ENCODE peak calls at places on chromosome 17, in five cellular contexts. One of them, this sample, is unnamed.

GRCh38 chr17:76422406-76422805 is 30.5 kb downstream of the UBE2O start:
- DNase-seq in B cell: no peak
- DNase-seq in right lobe of liver: no peak
- DNase-seq in PC-3: no peak
- DNase-seq in HFF-Myc: no peak
- DNase-seq in this sample: no peak

GRCh38 chr17:60680754-60681153 is 3.1 kb downstream of the BCAS3 start:
- DNase-seq in B cell: no peak
- DNase-seq in right lobe of liver: no peak
- DNase-seq in PC-3: no peak
- DNase-seq in HFF-Myc: no peak
- DNase-seq in this sample: no peak

GRCh38 chr17:29645516-29646051 is 22.9 kb upstream of the CORO6 start:
- DNase-seq in B cell: no peak
- DNase-seq in right lobe of liver: no peak
- DNase-seq in PC-3: no peak
- DNase-seq in HFF-Myc: no peak
- DNase-seq in this sample: no peak

GRCh38 chr17:78362671-78363070 is 2.8 kb upstream of the SOCS3 start:
- DNase-seq in B cell: no peak
- DNase-seq in right lobe of liver: no peak
- DNase-seq in PC-3: no peak
- DNase-seq in HFF-Myc: no peak
- DNase-seq in this sample: no peak

GRCh38 chr17:48004973-48005372 is 32.6 kb downstream of the COPZ2 start:
- DNase-seq in B cell: no peak
- DNase-seq in right lobe of liver: no peak
- DNase-seq in PC-3: no peak
- DNase-seq in HFF-Myc: no peak
- DNase-seq in this sample: no peak

GRCh38 chr17:5665164-5665563 is 80.9 kb upstream of the NLRP1 start:
- DNase-seq in B cell: no peak
- DNase-seq in right lobe of liver: no peak
- DNase-seq in PC-3: no peak
- DNase-seq in HFF-Myc: no peak
- DNase-seq in this sample: no peak

GRCh38 chr17:77128895-77129567 is 11.7 kb upstream of the SEC14L1 start:
- DNase-seq in B cell: no peak
- DNase-seq in right lobe of liver: no peak
- DNase-seq in PC-3: no peak
- DNase-seq in HFF-Myc: no peak
- DNase-seq in this sample: no peak

GRCh38 chr17:44213403-44214229 is 5.9 kb downstream of the UBTF start:
- DNase-seq in B cell: peak; percentile 7
- DNase-seq in right lobe of liver: no peak
- DNase-seq in PC-3: no peak
- DNase-seq in HFF-Myc: no peak
- DNase-seq in this sample: no peak

GRCh38 chr17:35046740-35047283 is 16.7 kb downstream of the RFFL start:
- DNase-seq in B cell: peak; percentile 27
- DNase-seq in right lobe of liver: no peak
- DNase-seq in PC-3: no peak
- DNase-seq in HFF-Myc: no peak
- DNase-seq in this sample: peak; percentile 81

GRCh38 chr17:69065113-69065512 is 4.4 kb upstream of the ABCA9 start:
- DNase-seq in B cell: no peak
- DNase-seq in right lobe of liver: no peak
- DNase-seq in PC-3: no peak
- DNase-seq in HFF-Myc: no peak
- DNase-seq in this sample: no peak

GRCh38 chr17:29061036-29061435 is 18.1 kb downstream of the PIPOX start:
- DNase-seq in B cell: no peak
- DNase-seq in right lobe of liver: no peak
- DNase-seq in PC-3: no peak
- DNase-seq in HFF-Myc: no peak
- DNase-seq in this sample: no peak

GRCh38 chr17:21239680-21240374 is 13.4 kb downstream of the NATD1 start:
- DNase-seq in B cell: no peak
- DNase-seq in right lobe of liver: no peak
- DNase-seq in PC-3: peak; percentile 58
- DNase-seq in HFF-Myc: no peak
- DNase-seq in this sample: peak; percentile 73

DNA sequence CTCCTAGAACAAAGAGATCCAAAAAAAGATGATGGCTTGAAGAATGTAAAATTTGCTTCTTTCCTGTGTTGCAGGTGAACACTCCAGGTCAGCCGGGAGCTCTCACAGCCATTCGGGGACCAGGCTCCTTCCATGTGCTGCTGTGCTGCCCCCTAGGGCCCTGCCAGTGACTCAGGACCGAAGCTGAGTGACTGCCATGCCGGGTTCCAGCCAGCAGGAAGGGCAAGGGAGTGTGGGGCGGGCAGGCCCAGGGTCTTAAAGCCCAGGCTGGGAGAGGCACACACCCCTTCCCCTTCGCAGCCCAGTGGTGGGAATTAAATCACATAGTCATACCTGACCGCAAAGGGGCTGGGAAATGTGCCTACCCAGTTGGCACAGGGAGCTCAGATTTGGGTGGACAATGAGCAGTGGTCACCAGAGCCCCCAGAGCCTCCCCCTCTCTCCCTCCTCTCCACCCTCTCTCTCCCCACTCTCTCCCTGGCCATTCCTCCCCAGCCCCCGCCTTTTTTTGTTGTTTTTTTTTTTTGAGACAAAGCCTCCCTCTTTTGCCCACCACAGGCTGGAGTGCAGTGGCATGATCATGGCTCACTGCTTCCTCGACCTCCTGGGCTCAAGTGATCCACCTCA is 11.5 kb downstream of the EPOP start:
- DNase-seq in B cell: peak; percentile 34
- DNase-seq in right lobe of liver: peak; percentile 79
- DNase-seq in PC-3: peak; percentile 73
- DNase-seq in HFF-Myc: peak; percentile 30
- DNase-seq in this sample: peak; percentile 83
- TF ChIP-seq CTCF in B cell: peak; percentile 35
- TF ChIP-seq CTCF in right lobe of liver: peak; percentile 87
- TF ChIP-seq CTCF in PC-3: peak; percentile 81
- TF ChIP-seq CTCF in HFF-Myc: peak; percentile 88
- TF ChIP-seq CTCF in this sample: peak; percentile 86

GRCh38 chr17:4033751-4034251 is 69.6 kb upstream of the ATP2A3 start:
- DNase-seq in B cell: no peak
- DNase-seq in right lobe of liver: peak; percentile 77
- DNase-seq in PC-3: no peak
- DNase-seq in HFF-Myc: no peak
- DNase-seq in this sample: no peak

GRCh38 chr17:4035081-4035680 is 70.9 kb upstream of the ATP2A3 start:
- DNase-seq in B cell: no peak
- DNase-seq in right lobe of liver: no peak
- DNase-seq in PC-3: no peak
- DNase-seq in HFF-Myc: no peak
- DNase-seq in this sample: no peak

GRCh38 chr17:4028436-4028835 is 64.2 kb upstream of the ATP2A3 start:
- DNase-seq in B cell: no peak
- DNase-seq in right lobe of liver: no peak
- DNase-seq in PC-3: no peak
- DNase-seq in HFF-Myc: no peak
- DNase-seq in this sample: no peak

GRCh38 chr17:4032245-4032644 is 68.0 kb upstream of the ATP2A3 start:
- DNase-seq in B cell: no peak
- DNase-seq in right lobe of liver: no peak
- DNase-seq in PC-3: no peak
- DNase-seq in HFF-Myc: no peak
- DNase-seq in this sample: no peak

GRCh38 chr17:4032738-4033137 is 68.5 kb upstream of the ATP2A3 start:
- DNase-seq in B cell: no peak
- DNase-seq in right lobe of liver: no peak
- DNase-seq in PC-3: no peak
- DNase-seq in HFF-Myc: no peak
- DNase-seq in this sample: no peak
- TF ChIP-seq CTCF in B cell: no peak
- TF ChIP-seq CTCF in right lobe of liver: no peak
- TF ChIP-seq CTCF in PC-3: peak; percentile 21
- TF ChIP-seq CTCF in HFF-Myc: no peak
- TF ChIP-seq CTCF in this sample: no peak

DNA sequence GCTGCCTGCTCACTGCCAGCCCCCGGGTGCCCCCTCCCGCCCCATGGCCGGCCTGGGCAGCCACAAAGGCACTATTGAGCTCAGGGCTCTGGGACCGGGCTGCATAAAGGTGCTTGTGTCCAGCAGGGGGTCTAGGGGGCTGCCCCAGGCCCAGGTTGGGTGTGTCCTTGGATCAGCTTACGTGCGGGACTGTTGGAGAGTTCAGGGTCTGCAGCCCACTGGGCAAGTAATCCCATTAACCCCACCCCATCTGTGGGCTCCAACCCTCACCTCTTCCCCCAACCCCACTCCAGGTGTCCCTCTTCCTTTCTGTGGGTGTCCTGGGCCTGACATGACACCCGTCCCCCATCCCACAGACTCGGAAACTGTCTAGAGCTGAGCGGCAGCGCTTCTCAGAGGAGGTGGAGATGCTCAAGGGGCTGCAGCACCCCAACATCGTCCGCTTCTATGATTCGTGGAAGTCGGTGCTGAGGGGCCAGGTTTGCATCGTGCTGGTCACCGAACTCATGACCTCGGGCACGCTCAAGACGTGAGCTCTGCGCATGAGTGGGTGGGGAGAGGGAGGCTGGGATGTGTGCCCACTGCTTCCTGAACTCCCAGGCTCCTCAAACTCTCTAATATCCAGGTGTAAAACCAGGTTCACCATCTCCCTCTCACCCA is 2.1 kb downstream of the WNK4 start:
- DNase-seq in B cell: no peak
- DNase-seq in right lobe of liver: no peak
- DNase-seq in PC-3: no peak
- DNase-seq in HFF-Myc: no peak
- DNase-seq in this sample: no peak
- TF ChIP-seq CTCF in B cell: no peak
- TF ChIP-seq CTCF in right lobe of liver: no peak
- TF ChIP-seq CTCF in PC-3: no peak
- TF ChIP-seq CTCF in HFF-Myc: no peak
- TF ChIP-seq CTCF in this sample: no peak

GRCh38 chr17:33647976-33648375 is 354.9 kb upstream of the ASIC2 start:
- DNase-seq in B cell: no peak
- DNase-seq in right lobe of liver: no peak
- DNase-seq in PC-3: no peak
- DNase-seq in HFF-Myc: no peak
- DNase-seq in this sample: no peak
- TF ChIP-seq CTCF in B cell: no peak
- TF ChIP-seq CTCF in right lobe of liver: peak; percentile 52
- TF ChIP-seq CTCF in PC-3: peak; percentile 50
- TF ChIP-seq CTCF in HFF-Myc: peak; percentile 12
- TF ChIP-seq CTCF in this sample: no peak

DNA sequence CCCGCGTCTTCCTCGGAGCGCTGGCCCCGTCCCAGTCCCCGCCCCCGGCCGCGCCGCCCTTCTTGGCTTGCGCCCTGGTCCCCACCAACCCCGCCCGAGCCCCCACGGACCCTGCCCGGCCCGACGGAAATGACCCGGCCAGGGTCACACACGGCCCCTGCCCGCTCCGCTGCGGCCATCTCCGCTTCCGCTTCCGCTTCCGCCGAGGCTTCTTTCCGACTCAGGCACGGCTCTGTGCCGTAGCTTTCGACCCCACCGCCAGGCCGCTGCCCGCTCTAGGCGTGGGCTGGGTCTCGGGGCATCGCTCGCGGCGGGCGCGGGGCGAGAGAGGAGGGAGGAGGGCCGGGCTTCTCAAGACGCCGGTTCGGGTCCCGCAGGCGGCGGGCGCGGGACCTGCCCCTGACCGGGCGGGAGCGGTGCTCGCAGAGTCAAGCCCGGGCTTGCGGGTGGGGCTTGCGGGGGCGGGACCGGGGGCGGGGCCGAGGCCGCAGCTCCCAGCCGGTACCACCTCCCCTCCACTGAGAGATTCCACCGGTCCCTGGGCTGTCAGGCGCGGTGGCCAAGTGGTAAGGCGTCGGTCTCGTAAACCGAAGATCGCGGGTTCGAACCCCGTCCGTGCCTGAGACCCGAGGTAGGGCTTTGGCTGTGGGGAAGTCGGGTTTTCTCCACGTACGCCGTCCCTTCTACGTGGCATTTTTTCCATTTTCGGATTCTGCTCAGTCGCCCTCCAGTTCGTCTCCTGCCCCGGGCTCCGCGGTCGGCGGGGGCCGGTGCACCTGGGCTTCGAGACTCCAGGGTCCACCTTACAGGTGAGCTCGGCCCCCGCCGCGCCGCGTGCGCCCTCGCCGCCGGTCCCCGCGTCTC is 158.3 kb downstream of the RAB11FIP4 start:
- DNase-seq in B cell: peak; percentile 92
- DNase-seq in right lobe of liver: peak; percentile 96
- DNase-seq in PC-3: peak; percentile 83
- DNase-seq in HFF-Myc: peak; percentile 85
- DNase-seq in this sample: peak; percentile 94
- TF ChIP-seq CTCF in B cell: no peak
- TF ChIP-seq CTCF in right lobe of liver: no peak
- TF ChIP-seq CTCF in PC-3: no peak
- TF ChIP-seq CTCF in HFF-Myc: no peak
- TF ChIP-seq CTCF in this sample: no peak

GRCh38 chr17:81303385-81303784 is 8.3 kb upstream of the SLC38A10 start:
- DNase-seq in B cell: no peak
- DNase-seq in right lobe of liver: no peak
- DNase-seq in PC-3: no peak
- DNase-seq in HFF-Myc: no peak
- DNase-seq in this sample: no peak

GRCh38 chr17:81304196-81305015 is 9.3 kb upstream of the SLC38A10 start:
- DNase-seq in B cell: no peak
- DNase-seq in right lobe of liver: peak; percentile 71
- DNase-seq in PC-3: no peak
- DNase-seq in HFF-Myc: no peak
- DNase-seq in this sample: no peak

GRCh38 chr17:81301195-81302144 is 6.4 kb upstream of the SLC38A10 start:
- DNase-seq in B cell: no peak
- DNase-seq in right lobe of liver: no peak
- DNase-seq in PC-3: no peak
- DNase-seq in HFF-Myc: no peak
- DNase-seq in this sample: no peak

GRCh38 chr17:81302324-81302723 is 7.2 kb upstream of the SLC38A10 start:
- DNase-seq in B cell: no peak
- DNase-seq in right lobe of liver: no peak
- DNase-seq in PC-3: no peak
- DNase-seq in HFF-Myc: no peak
- DNase-seq in this sample: no peak

DNA sequence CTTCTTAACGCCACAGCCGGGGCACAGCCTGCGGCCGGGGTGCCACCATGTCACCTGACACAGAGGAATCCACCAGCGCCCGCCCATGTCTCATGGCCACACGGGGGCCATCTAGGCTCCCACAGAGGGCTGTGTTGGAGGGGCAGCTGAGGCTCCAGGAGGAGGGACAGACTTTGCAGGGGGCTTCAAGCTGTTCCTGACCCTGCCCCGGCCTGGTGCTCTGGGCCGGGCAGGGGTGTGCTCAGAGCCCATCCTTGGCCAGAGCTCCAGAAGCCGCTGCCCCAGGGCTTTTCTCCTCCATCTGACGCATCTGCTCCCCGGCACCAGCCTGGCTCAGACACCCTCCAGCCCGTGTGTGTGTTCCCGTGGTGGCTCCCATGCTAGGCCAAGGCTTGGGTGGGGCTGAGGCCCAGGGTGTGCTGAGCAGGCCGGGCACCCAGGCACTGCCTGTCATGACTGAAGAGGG is 7.8 kb upstream of the SLC38A10 start:
- DNase-seq in B cell: no peak
- DNase-seq in right lobe of liver: no peak
- DNase-seq in PC-3: no peak
- DNase-seq in HFF-Myc: no peak
- DNase-seq in this sample: no peak
- TF ChIP-seq CTCF in B cell: no peak
- TF ChIP-seq CTCF in right lobe of liver: peak; percentile 12
- TF ChIP-seq CTCF in PC-3: no peak
- TF ChIP-seq CTCF in HFF-Myc: no peak
- TF ChIP-seq CTCF in this sample: no peak

GRCh38 chr17:32497431-32498205 is 10.8 kb downstream of the CDK5R1 start:
- DNase-seq in B cell: no peak
- DNase-seq in right lobe of liver: no peak
- DNase-seq in PC-3: peak; percentile 17
- DNase-seq in HFF-Myc: no peak
- DNase-seq in this sample: no peak
- TF ChIP-seq CTCF in B cell: no peak
- TF ChIP-seq CTCF in right lobe of liver: no peak
- TF ChIP-seq CTCF in PC-3: peak; percentile 36
- TF ChIP-seq CTCF in HFF-Myc: peak; percentile 15
- TF ChIP-seq CTCF in this sample: no peak